ENCODE peak calls at places on chromosomes 6 and 20, in eight cellular contexts. D, U, H, O, Z, B, G and I are unnamed samples.

GRCh38 chr20:15162061-15162740 is 824.8 kb upstream of the FLRT3 start:
- DNase-seq in D (no peak), U (no peak), H (no peak), O (no peak), Z (no peak), B (no peak), G (no peak), I (no peak)

GRCh38 chr6:24524801-24525200 is 30.0 kb downstream of the ALDH5A1 start:
- DNase-seq in D (no peak), U (no peak), H (peak; percentile 59), O (peak; percentile 10), Z (peak; percentile 53), B (peak; percentile 47), G (peak; percentile 58), I (peak; percentile 65)

GRCh38 chr6:21149460-21149859 is 444.1 kb upstream of the SOX4 start:
- DNase-seq in D (no peak), U (no peak), H (no peak), O (no peak), Z (peak; percentile 67), B (peak; percentile 88), G (no peak), I (peak; percentile 18)

GRCh38 chr20:11207749-11208502 is 534.1 kb upstream of the JAG1 start:
- DNase-seq in D (peak; percentile 84), U (no peak), H (peak; percentile 73), O (peak; percentile 96), Z (peak; percentile 15), B (peak; percentile 93), G (peak; percentile 97), I (peak; percentile 92)

GRCh38 chr6:169965657-169966311 is 214.4 kb downstream of the ERMARD start:
- DNase-seq in D (no peak), U (peak; percentile 5), H (no peak), O (no peak), Z (no peak), B (no peak), G (no peak), I (no peak)

GRCh38 chr20:48260370-48260769 is 475.1 kb upstream of the SULF2 start:
- DNase-seq in D (no peak), U (peak; percentile 54), H (no peak), O (no peak), Z (peak; percentile 9), B (no peak), G (no peak), I (no peak)

GRCh38 chr6:87118054-87118453 is 23.1 kb upstream of the CGA start:
- DNase-seq in D (no peak), U (no peak), H (no peak), O (no peak), Z (no peak), B (peak; percentile 38), G (peak; percentile 93), I (peak; percentile 91)

GRCh38 chr6:17965397-17965796 is 22.0 kb downstream of the KIF13A start:
- DNase-seq in D (no peak), U (no peak), H (peak; percentile 66), O (no peak), Z (peak; percentile 78), B (peak; percentile 81), G (no peak), I (no peak)

GRCh38 chr6:34657307-34657978 is 39.1 kb downstream of the ILRUN start:
- DNase-seq in D (peak; percentile 69), U (no peak), H (peak; percentile 92), O (peak; percentile 65), Z (peak; percentile 93), B (peak; percentile 85), G (peak; percentile 78), I (peak; percentile 78)

GRCh38 chr20:59242714-59243626 is 57.4 kb upstream of the EDN3 start:
- DNase-seq in D (no peak), U (no peak), H (no peak), O (no peak), Z (no peak), B (no peak), G (no peak), I (no peak)

GRCh38 chr6:5854900-5855299 is 151.8 kb downstream of the NRN1 start:
- DNase-seq in D (no peak), U (no peak), H (no peak), O (no peak), Z (no peak), B (no peak), G (no peak), I (no peak)

GRCh38 chr6:159155679-159156078 is 13.5 kb upstream of the FNDC1 start:
- DNase-seq in D (no peak), U (no peak), H (no peak), O (no peak), Z (no peak), B (no peak), G (no peak), I (no peak)
- H3K4me3 ChIP-seq in D (no peak overlapping the region), U (no peak overlapping the region), H (no peak overlapping the region), O (no peak overlapping the region), Z (no peak overlapping the region), B (no peak overlapping the region), G (no peak overlapping the region), I (no peak overlapping the region)

DNA sequence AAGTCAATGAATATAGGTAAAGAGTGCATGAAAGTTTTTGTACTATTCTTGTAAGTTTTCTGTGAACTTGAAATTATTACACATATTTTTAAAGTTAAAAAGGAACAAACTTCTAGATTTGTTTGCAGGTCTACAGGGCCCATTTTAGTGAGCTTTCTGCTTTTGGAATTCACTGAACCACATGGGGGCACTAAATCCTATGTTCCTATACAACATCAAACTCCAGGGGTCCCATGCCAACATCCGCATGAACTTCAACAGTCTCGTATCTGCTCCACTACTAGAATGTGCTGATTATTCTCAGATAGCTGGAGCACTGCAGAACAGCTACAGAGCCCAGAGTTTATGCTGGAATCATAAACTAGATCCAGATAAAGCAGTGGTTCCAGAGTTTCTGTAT is 347.9 kb upstream of the SPTLC3 start:
- DNase-seq in D (peak; percentile 68), U (no peak), H (no peak), O (no peak), Z (peak; percentile 0), B (no peak), G (no peak), I (no peak)
- TF ChIP-seq CTCF in D (peak; percentile 6), U (no peak), H (no peak), O (no peak), Z (peak; percentile 5), B (no peak), G (no peak), I (no peak)

GRCh38 chr20:34127787-34128186 is 15.7 kb upstream of the EIF2S2 start:
- DNase-seq in D (no peak), U (no peak), H (no peak), O (no peak), Z (no peak), B (no peak), G (no peak), I (no peak)

GRCh38 chr20:34124469-34125249 is 12.6 kb upstream of the EIF2S2 start:
- DNase-seq in D (no peak), U (no peak), H (no peak), O (no peak), Z (no peak), B (no peak), G (no peak), I (no peak)

DNA sequence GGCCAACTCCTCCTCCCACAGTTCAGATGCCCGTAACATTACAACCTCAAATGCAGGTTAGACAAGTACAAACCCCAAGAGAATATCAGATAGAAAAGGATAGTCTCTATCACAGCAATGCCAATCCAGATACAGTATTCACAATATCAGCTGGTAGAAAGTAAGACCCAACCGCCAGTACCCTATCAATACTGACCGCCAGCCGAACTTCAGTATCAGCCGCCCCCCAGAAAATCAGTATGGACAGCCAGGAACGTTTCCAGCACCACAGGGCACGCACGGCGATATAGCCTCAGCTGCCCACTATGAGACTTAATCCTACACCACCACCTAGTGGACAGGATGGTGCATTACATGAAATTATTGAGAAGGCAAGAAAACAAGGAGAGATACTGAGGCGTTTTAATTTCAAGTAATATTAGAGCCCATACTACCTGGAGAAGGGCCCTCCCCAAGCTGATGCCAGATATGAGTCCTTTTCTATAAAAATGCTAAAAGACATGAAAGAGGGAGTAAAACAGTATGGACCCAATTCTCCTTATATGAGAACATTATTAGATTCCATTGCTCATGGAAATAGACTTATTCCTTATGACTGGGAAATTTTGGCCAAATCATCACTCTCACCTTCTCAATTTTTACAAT is 17.6 kb upstream of the EIF2S2 start:
- DNase-seq in D (peak; percentile 74), U (peak; percentile 37), H (peak; percentile 70), O (no peak), Z (peak; percentile 80), B (peak; percentile 57), G (peak; percentile 63), I (peak; percentile 77)
- H3K4me3 ChIP-seq in D (no peak overlapping the region), U (no peak overlapping the region), H (no peak overlapping the region), O (no peak overlapping the region), Z (no peak overlapping the region), B (no peak overlapping the region), G (no peak overlapping the region), I (no peak overlapping the region)

GRCh38 chr6:128305976-128306375 is 214.4 kb downstream of the PTPRK start:
- DNase-seq in D (no peak), U (no peak), H (peak; percentile 7), O (no peak), Z (no peak), B (peak; percentile 22), G (no peak), I (no peak)

GRCh38 chr6:128307671-128308070 is 212.7 kb downstream of the PTPRK start:
- DNase-seq in D (no peak), U (no peak), H (no peak), O (no peak), Z (no peak), B (peak; percentile 24), G (peak; percentile 54), I (peak; percentile 36)

GRCh38 chr6:128314190-128314589 is 206.2 kb downstream of the PTPRK start:
- DNase-seq in D (no peak), U (no peak), H (no peak), O (no peak), Z (no peak), B (no peak), G (no peak), I (no peak)

GRCh38 chr6:128311944-128312570 is 208.3 kb downstream of the PTPRK start:
- DNase-seq in D (no peak), U (no peak), H (no peak), O (no peak), Z (no peak), B (no peak), G (no peak), I (no peak)

GRCh38 chr6:128310061-128310460 is 210.3 kb downstream of the PTPRK start:
- DNase-seq in D (no peak), U (no peak), H (no peak), O (no peak), Z (no peak), B (peak; percentile 26), G (no peak), I (no peak)
- TF ChIP-seq CTCF in D (no peak), U (no peak), H (no peak), O (no peak), Z (no peak), B (no peak), G (no peak), I (no peak)